ENCODE peak calls at places on chromosomes 2 and 18, in ten cellular contexts. One of them, this sample, is unnamed. For H3K4me1, the result is how much of the 10 kb centered on the place peaks cover.

GRCh38 chr2:29638641-29639040 is 282.7 kb downstream of the ALK start:
- DNase-seq in left ventricle myocardium inferior: no peak
- DNase-seq in effector memory CD4-positive, alpha-beta T cell: no peak
- DNase-seq in pancreas: no peak
- DNase-seq in aorta: no peak
- DNase-seq in uterus: no peak
- DNase-seq in cardiac muscle cell: no peak
- DNase-seq in suprapubic skin: no peak
- DNase-seq in hepatocyte: no peak
- DNase-seq in A549: no peak
- DNase-seq in this sample: no peak

GRCh38 chr2:182266909-182267308 is 159.9 kb downstream of the PDE1A start:
- DNase-seq in effector memory CD4-positive, alpha-beta T cell: no peak
- DNase-seq in suprapubic skin: no peak
- DNase-seq in aorta: no peak
- DNase-seq in pancreas: no peak
- DNase-seq in cardiac muscle cell: peak
- DNase-seq in A549: no peak
- DNase-seq in left ventricle myocardium inferior: no peak
- DNase-seq in uterus: no peak
- DNase-seq in hepatocyte: no peak
- DNase-seq in this sample: no peak

GRCh38 chr18:35189510-35189909 is 51.3 kb upstream of the ZNF397 start:
- DNase-seq in effector memory CD4-positive, alpha-beta T cell: no peak
- DNase-seq in suprapubic skin: no peak
- DNase-seq in A549: no peak
- DNase-seq in left ventricle myocardium inferior: no peak
- DNase-seq in cardiac muscle cell: peak
- DNase-seq in aorta: no peak
- DNase-seq in uterus: no peak
- DNase-seq in hepatocyte: peak
- DNase-seq in pancreas: no peak
- DNase-seq in this sample: no peak

GRCh38 chr2:151408788-151409600 is 708 bp upstream of the RIF1 start:
- DNase-seq in pancreas: no peak
- DNase-seq in left ventricle myocardium inferior: no peak
- DNase-seq in suprapubic skin: no peak
- DNase-seq in effector memory CD4-positive, alpha-beta T cell: no peak
- DNase-seq in A549: no peak
- DNase-seq in cardiac muscle cell: no peak
- DNase-seq in hepatocyte: no peak
- DNase-seq in uterus: no peak
- DNase-seq in aorta: no peak
- DNase-seq in this sample: no peak

GRCh38 chr2:129118296-129118695 is 799.6 kb upstream of the HS6ST1 start:
- DNase-seq in aorta: no peak
- DNase-seq in uterus: no peak
- DNase-seq in hepatocyte: no peak
- DNase-seq in effector memory CD4-positive, alpha-beta T cell: no peak
- DNase-seq in A549: no peak
- DNase-seq in pancreas: no peak
- DNase-seq in left ventricle myocardium inferior: no peak
- DNase-seq in suprapubic skin: no peak
- DNase-seq in cardiac muscle cell: no peak
- DNase-seq in this sample: no peak

GRCh38 chr2:136116111-136116812 is 1.7 kb downstream of the CXCR4 start:
- DNase-seq in aorta: peak
- DNase-seq in effector memory CD4-positive, alpha-beta T cell: peak
- DNase-seq in suprapubic skin: no peak
- DNase-seq in hepatocyte: peak
- DNase-seq in pancreas: no peak
- DNase-seq in A549: no peak
- DNase-seq in cardiac muscle cell: peak
- DNase-seq in left ventricle myocardium inferior: peak
- DNase-seq in uterus: no peak
- DNase-seq in this sample: peak

GRCh38 chr2:57119141-57119540 is 927.5 kb upstream of the VRK2 start:
- DNase-seq in effector memory CD4-positive, alpha-beta T cell: no peak
- DNase-seq in pancreas: no peak
- DNase-seq in cardiac muscle cell: no peak
- DNase-seq in left ventricle myocardium inferior: no peak
- DNase-seq in uterus: no peak
- DNase-seq in aorta: no peak
- DNase-seq in hepatocyte: no peak
- DNase-seq in A549: no peak
- DNase-seq in suprapubic skin: no peak
- DNase-seq in this sample: no peak

GRCh38 chr2:73112026-73112912 is 479 bp downstream of the RAB11FIP5 start:
- DNase-seq in left ventricle myocardium inferior: peak
- DNase-seq in hepatocyte: peak
- DNase-seq in uterus: no peak
- DNase-seq in cardiac muscle cell: peak
- DNase-seq in effector memory CD4-positive, alpha-beta T cell: no peak
- DNase-seq in suprapubic skin: no peak
- DNase-seq in pancreas: no peak
- DNase-seq in A549: no peak
- DNase-seq in aorta: peak
- DNase-seq in this sample: no peak

GRCh38 chr18:26549103-26549485 is 741 bp upstream of the KCTD1 start:
- DNase-seq in effector memory CD4-positive, alpha-beta T cell: no peak
- DNase-seq in left ventricle myocardium inferior: peak
- DNase-seq in hepatocyte: peak
- DNase-seq in aorta: peak
- DNase-seq in uterus: no peak
- DNase-seq in A549: no peak
- DNase-seq in cardiac muscle cell: peak
- DNase-seq in suprapubic skin: peak
- DNase-seq in pancreas: peak
- DNase-seq in this sample: no peak

GRCh38 chr2:161123531-161124030 is 36.6 kb upstream of the TANK start:
- DNase-seq in cardiac muscle cell: no peak
- DNase-seq in uterus: no peak
- DNase-seq in effector memory CD4-positive, alpha-beta T cell: no peak
- DNase-seq in A549: no peak
- DNase-seq in pancreas: no peak
- DNase-seq in aorta: no peak
- DNase-seq in hepatocyte: no peak
- DNase-seq in left ventricle myocardium inferior: no peak
- DNase-seq in suprapubic skin: no peak
- DNase-seq in this sample: no peak

GRCh38 chr2:99729104-99729503 is 239.3 kb upstream of the REV1 start:
- DNase-seq in pancreas: no peak
- DNase-seq in A549: no peak
- DNase-seq in suprapubic skin: no peak
- DNase-seq in uterus: no peak
- DNase-seq in left ventricle myocardium inferior: no peak
- DNase-seq in aorta: no peak
- DNase-seq in effector memory CD4-positive, alpha-beta T cell: no peak
- DNase-seq in cardiac muscle cell: peak
- DNase-seq in hepatocyte: no peak
- DNase-seq in this sample: no peak

GRCh38 chr2:152466041-152466440 is 131.1 kb downstream of the FMNL2 start:
- DNase-seq in aorta: no peak
- DNase-seq in left ventricle myocardium inferior: no peak
- DNase-seq in hepatocyte: peak
- DNase-seq in suprapubic skin: no peak
- DNase-seq in A549: no peak
- DNase-seq in effector memory CD4-positive, alpha-beta T cell: no peak
- DNase-seq in pancreas: no peak
- DNase-seq in cardiac muscle cell: peak
- DNase-seq in uterus: no peak
- DNase-seq in this sample: no peak

GRCh38 chr2:121237980-121238665 is 46.9 kb downstream of the TFCP2L1 start:
- DNase-seq in aorta: no peak
- DNase-seq in suprapubic skin: no peak
- DNase-seq in hepatocyte: no peak
- DNase-seq in uterus: no peak
- DNase-seq in cardiac muscle cell: no peak
- DNase-seq in A549: no peak
- DNase-seq in pancreas: no peak
- DNase-seq in effector memory CD4-positive, alpha-beta T cell: no peak
- DNase-seq in left ventricle myocardium inferior: no peak
- DNase-seq in this sample: no peak

GRCh38 chr2:41488854-41489253 is 559.0 kb upstream of the PKDCC start:
- DNase-seq in hepatocyte: no peak
- DNase-seq in cardiac muscle cell: no peak
- DNase-seq in left ventricle myocardium inferior: no peak
- DNase-seq in pancreas: no peak
- DNase-seq in effector memory CD4-positive, alpha-beta T cell: no peak
- DNase-seq in uterus: no peak
- DNase-seq in A549: no peak
- DNase-seq in suprapubic skin: no peak
- DNase-seq in aorta: no peak
- DNase-seq in this sample: no peak

GRCh38 chr2:71534786-71535185 is 81.4 kb downstream of the DYSF start:
- DNase-seq in A549: no peak
- DNase-seq in left ventricle myocardium inferior: no peak
- DNase-seq in pancreas: no peak
- DNase-seq in cardiac muscle cell: no peak
- DNase-seq in suprapubic skin: peak
- DNase-seq in hepatocyte: no peak
- DNase-seq in uterus: no peak
- DNase-seq in aorta: no peak
- DNase-seq in effector memory CD4-positive, alpha-beta T cell: no peak
- DNase-seq in this sample: no peak
- H3K4me3 ChIP-seq in A549: no peak
- H3K4me3 ChIP-seq in left ventricle myocardium inferior: no peak
- H3K4me3 ChIP-seq in pancreas: no peak
- H3K4me3 ChIP-seq in cardiac muscle cell: no peak
- H3K4me3 ChIP-seq in suprapubic skin: no peak
- H3K4me3 ChIP-seq in hepatocyte: no peak
- H3K4me3 ChIP-seq in uterus: no peak
- H3K4me3 ChIP-seq in aorta: no peak
- H3K4me3 ChIP-seq in effector memory CD4-positive, alpha-beta T cell: no peak
- H3K4me3 ChIP-seq in this sample: no peak

GRCh38 chr2:119231975-119232665 is 8.5 kb downstream of the STEAP3 start:
- DNase-seq in pancreas: no peak
- DNase-seq in uterus: no peak
- DNase-seq in effector memory CD4-positive, alpha-beta T cell: no peak
- DNase-seq in suprapubic skin: no peak
- DNase-seq in aorta: no peak
- DNase-seq in A549: no peak
- DNase-seq in left ventricle myocardium inferior: no peak
- DNase-seq in cardiac muscle cell: no peak
- DNase-seq in hepatocyte: no peak
- DNase-seq in this sample: no peak
- H3K27ac ChIP-seq in pancreas: no peak
- H3K27ac ChIP-seq in uterus: no peak
- H3K27ac ChIP-seq in effector memory CD4-positive, alpha-beta T cell: no peak
- H3K27ac ChIP-seq in suprapubic skin: no peak
- H3K27ac ChIP-seq in aorta: no peak
- H3K27ac ChIP-seq in A549: no peak
- H3K27ac ChIP-seq in left ventricle myocardium inferior: no peak
- H3K27ac ChIP-seq in cardiac muscle cell: no peak
- H3K27ac ChIP-seq in hepatocyte: peak
- H3K27ac ChIP-seq in this sample: no peak

GRCh38 chr2:240567872-240568677 is at the start of gene RNPEPL1:
- DNase-seq in suprapubic skin: peak
- DNase-seq in pancreas: no peak
- DNase-seq in A549: no peak
- DNase-seq in left ventricle myocardium inferior: peak
- DNase-seq in uterus: peak
- DNase-seq in aorta: peak
- DNase-seq in hepatocyte: peak
- DNase-seq in cardiac muscle cell: no peak
- DNase-seq in effector memory CD4-positive, alpha-beta T cell: peak
- DNase-seq in this sample: peak
- H3K4me1 ChIP-seq in suprapubic skin: half or more
- H3K4me1 ChIP-seq in pancreas: under half
- H3K4me1 ChIP-seq in A549: under half
- H3K4me1 ChIP-seq in left ventricle myocardium inferior: half or more
- H3K4me1 ChIP-seq in uterus: under half
- H3K4me1 ChIP-seq in aorta: under half
- H3K4me1 ChIP-seq in hepatocyte: under half
- H3K4me1 ChIP-seq in cardiac muscle cell: under half
- H3K4me1 ChIP-seq in effector memory CD4-positive, alpha-beta T cell: half or more
- H3K4me1 ChIP-seq in this sample: half or more

GRCh38 chr2:207333599-207334308 is 168.0 kb upstream of the KLF7 start:
- DNase-seq in hepatocyte: no peak
- DNase-seq in uterus: no peak
- DNase-seq in pancreas: no peak
- DNase-seq in aorta: no peak
- DNase-seq in left ventricle myocardium inferior: no peak
- DNase-seq in effector memory CD4-positive, alpha-beta T cell: no peak
- DNase-seq in A549: no peak
- DNase-seq in cardiac muscle cell: peak
- DNase-seq in suprapubic skin: no peak
- DNase-seq in this sample: no peak
- H3K4me3 ChIP-seq in hepatocyte: no peak
- H3K4me3 ChIP-seq in uterus: no peak
- H3K4me3 ChIP-seq in pancreas: no peak
- H3K4me3 ChIP-seq in aorta: no peak
- H3K4me3 ChIP-seq in left ventricle myocardium inferior: peak
- H3K4me3 ChIP-seq in effector memory CD4-positive, alpha-beta T cell: no peak
- H3K4me3 ChIP-seq in A549: no peak
- H3K4me3 ChIP-seq in cardiac muscle cell: no peak
- H3K4me3 ChIP-seq in suprapubic skin: peak
- H3K4me3 ChIP-seq in this sample: no peak

DNA sequence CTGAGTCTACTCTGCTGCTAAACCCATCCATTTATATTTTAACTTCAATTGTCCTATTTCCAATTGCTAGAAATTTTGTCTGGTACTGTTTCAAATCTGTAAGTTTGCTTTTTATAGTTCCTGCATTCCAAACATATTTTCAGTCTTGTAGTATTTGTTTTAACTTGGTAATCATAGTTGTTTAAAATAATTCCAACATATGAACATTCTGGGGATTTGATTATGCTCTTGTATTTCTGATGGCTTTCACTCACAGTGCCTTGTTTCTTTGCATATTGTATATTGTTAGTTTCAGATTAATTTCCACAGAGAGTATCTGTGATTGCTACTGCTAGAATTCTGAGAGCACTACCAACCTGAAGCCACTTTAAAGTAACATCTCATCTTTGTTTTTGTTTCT is 202.4 kb downstream of the ETAA1 start:
- DNase-seq in pancreas: no peak
- DNase-seq in left ventricle myocardium inferior: no peak
- DNase-seq in hepatocyte: no peak
- DNase-seq in aorta: no peak
- DNase-seq in effector memory CD4-positive, alpha-beta T cell: no peak
- DNase-seq in A549: no peak
- DNase-seq in uterus: no peak
- DNase-seq in cardiac muscle cell: no peak
- DNase-seq in suprapubic skin: no peak
- DNase-seq in this sample: no peak
- H3K27ac ChIP-seq in pancreas: no peak
- H3K27ac ChIP-seq in left ventricle myocardium inferior: no peak
- H3K27ac ChIP-seq in hepatocyte: no peak
- H3K27ac ChIP-seq in aorta: no peak
- H3K27ac ChIP-seq in effector memory CD4-positive, alpha-beta T cell: no peak
- H3K27ac ChIP-seq in A549: peak
- H3K27ac ChIP-seq in uterus: no peak
- H3K27ac ChIP-seq in cardiac muscle cell: no peak
- H3K27ac ChIP-seq in suprapubic skin: no peak
- H3K27ac ChIP-seq in this sample: no peak

This sample was measured in CD4-positive, alpha-beta memory T cell.